ENCODE peak calls at places on chromosome 2, in six cellular contexts. E is right cardiac atrium, K is midbrain, C is body of pancreas, R is activated B cell treated with CpG ODN at 0.5 μM for 24 hours, Z is NCI-H1694 treated with DMSO at 0.1 percent for 48 hours. H is an unnamed sample.

GRCh38 chr2:22020101-22020742 is 896.5 kb downstream of the TDRD15 start:
- DNase-seq in K (no peak), Z (peak; percentile 94), C (no peak), E (peak; percentile 33), R (no peak), H (no peak)

GRCh38 chr2:176911-177310 is 86.9 kb downstream of the SH3YL1 start:
- DNase-seq in K (no peak), C (no peak), Z (no peak), R (no peak), E (no peak), H (peak; percentile 36)

GRCh38 chr2:173086518-173087213 is 11.0 kb downstream of the MAP3K20 start:
- DNase-seq in Z (no peak), R (no peak), K (no peak), E (no peak), C (no peak), H (no peak)

GRCh38 chr2:189751080-189751658 is 11.4 kb downstream of the OSGEPL1 start:
- DNase-seq in Z (peak; percentile 32), K (peak; percentile 14), C (peak; percentile 46), E (peak; percentile 21), R (no peak), H (no peak)

GRCh38 chr2:172099472-172100079 is 3.1 kb downstream of the DLX2 start:
- DNase-seq in R (no peak), K (no peak), C (no peak), E (no peak), Z (no peak), H (no peak)

GRCh38 chr2:64657416-64657815 is 3.7 kb upstream of the SERTAD2 start:
- DNase-seq in Z (no peak), K (no peak), E (no peak), R (no peak), C (no peak), H (no peak)

GRCh38 chr2:210072922-210073509 is 70.6 kb downstream of the RPE start:
- DNase-seq in E (no peak), C (peak; percentile 58), R (no peak), K (peak; percentile 27), Z (peak; percentile 29), H (no peak)

GRCh38 chr2:11160731-11161455 is 5.6 kb downstream of the SLC66A3 start:
- DNase-seq in R (no peak), C (no peak), E (no peak), K (no peak), Z (no peak), H (no peak)

GRCh38 chr2:79393806-79394484 is 118.9 kb upstream of the CTNNA2 start:
- DNase-seq in R (no peak), Z (no peak), K (peak; percentile 11), C (peak; percentile 8), E (peak; percentile 60), H (no peak)

GRCh38 chr2:210128961-210129360 is 42.2 kb downstream of the KANSL1L start:
- DNase-seq in K (no peak), Z (no peak), R (no peak), C (no peak), E (peak; percentile 36), H (peak; percentile 3)

GRCh38 chr2:164386226-164386625 is 235.1 kb downstream of the GRB14 start:
- DNase-seq in E (no peak), K (no peak), R (no peak), C (no peak), Z (no peak), H (no peak)

GRCh38 chr2:56898986-56899385 is 715.2 kb downstream of the CCDC85A start:
- DNase-seq in R (no peak), K (no peak), Z (no peak), C (no peak), E (no peak), H (no peak)

GRCh38 chr2:104658149-104658839 is 195.6 kb upstream of the POU3F3 start:
- DNase-seq in E (peak; percentile 90), K (peak; percentile 39), R (no peak), C (peak; percentile 15), Z (no peak), H (no peak)

GRCh38 chr2:208315081-208315788 is 49.2 kb downstream of the PIKFYVE start:
- DNase-seq in E (no peak), R (no peak), Z (no peak), C (no peak), K (no peak), H (no peak)